ENCODE peak calls at places on chromosomes 1 and 21, in eight cellular contexts. X is epithelial cell of proximal tubule, V is pancreas, W is IMR-90, Z is left ventricle myocardium inferior, Y is breast epithelium, N is lung, S is cardiac muscle cell. J is an unnamed sample.

GRCh38 chr1:118204106-118204505 is 19.1 kb upstream of the SPAG17 start:
- DNase-seq in Y (no peak), W (no peak), N (no peak), X (no peak), S (no peak), V (no peak), Z (no peak), J (peak; percentile 31)

GRCh38 chr1:56617141-56617540 is 28.0 kb upstream of the PRKAA2 start:
- DNase-seq in X (no peak), Y (no peak), S (no peak), N (no peak), W (peak; percentile 79), V (no peak), Z (no peak), J (peak; percentile 22)

GRCh38 chr1:226674892-226675719 is 64.0 kb downstream of the ITPKB start:
- DNase-seq in V (peak; percentile 59), Y (no peak), N (peak; percentile 50), S (no peak), X (no peak), Z (peak; percentile 49), W (no peak), J (no peak)

GRCh38 chr1:216168481-216169005 is 254.7 kb downstream of the USH2A start:
- DNase-seq in X (no peak), Z (no peak), V (no peak), W (no peak), Y (no peak), S (no peak), N (no peak), J (no peak)

GRCh38 chr1:47690341-47691244 is 252.7 kb downstream of the FOXD2 start:
- DNase-seq in S (no peak), W (no peak), N (no peak), Y (no peak), V (no peak), X (no peak), Z (no peak), J (peak; percentile 12)

GRCh38 chr1:208101661-208102431 is 142.3 kb downstream of the PLXNA2 start:
- DNase-seq in W (peak; percentile 36), N (peak; percentile 48), Y (no peak), Z (no peak), V (peak; percentile 37), X (no peak), S (no peak), J (peak; percentile 37)

GRCh38 chr1:67647036-67647798 is 37.8 kb upstream of the GADD45A start:
- DNase-seq in N (no peak), S (peak; percentile 69), W (no peak), V (peak; percentile 33), Y (no peak), Z (no peak), X (no peak), J (peak; percentile 66)

GRCh38 chr1:21875621-21876063 is 61.5 kb downstream of the HSPG2 start:
- DNase-seq in S (no peak), N (no peak), V (no peak), W (no peak), Z (no peak), X (no peak), Y (no peak), J (no peak)

GRCh38 chr1:183029591-183030000 is 6.4 kb downstream of the LAMC1 start:
- DNase-seq in V (no peak), X (peak; percentile 85), S (no peak), Y (no peak), N (no peak), W (peak; percentile 77), Z (no peak), J (peak; percentile 87)

GRCh38 chr1:158506369-158506987 is 34.5 kb downstream of the OR10R2 start:
- DNase-seq in V (no peak), S (peak; percentile 55), X (no peak), N (no peak), W (peak; percentile 8), Y (no peak), Z (no peak), J (peak; percentile 10)

GRCh38 chr1:37892151-37893047 is 33.0 kb upstream of the MTF1 start:
- DNase-seq in X (no peak), N (no peak), Z (no peak), S (no peak), Y (no peak), W (peak; percentile 68), V (no peak), J (peak; percentile 63)

GRCh38 chr21:44926364-44927101 is 5.8 kb upstream of the ITGB2 start:
- DNase-seq in X (no peak), Y (no peak), V (no peak), W (peak; percentile 29), Z (peak; percentile 16), N (no peak), S (no peak), J (peak; percentile 72)

GRCh38 chr21:44929242-44929798 is 8.6 kb upstream of the ITGB2 start:
- DNase-seq in N (no peak), Z (no peak), V (no peak), S (no peak), W (no peak), Y (no peak), X (no peak), J (no peak)

GRCh38 chr21:44927259-44927586 is 6.5 kb upstream of the ITGB2 start:
- DNase-seq in V (no peak), Y (no peak), N (no peak), S (no peak), W (no peak), X (no peak), Z (no peak), J (no peak)

GRCh38 chr21:44929799-44930542 is 9.3 kb upstream of the ITGB2 start:
- DNase-seq in Y (no peak), X (no peak), N (no peak), S (no peak), Z (peak; percentile 6), W (no peak), V (no peak), J (no peak)

DNA sequence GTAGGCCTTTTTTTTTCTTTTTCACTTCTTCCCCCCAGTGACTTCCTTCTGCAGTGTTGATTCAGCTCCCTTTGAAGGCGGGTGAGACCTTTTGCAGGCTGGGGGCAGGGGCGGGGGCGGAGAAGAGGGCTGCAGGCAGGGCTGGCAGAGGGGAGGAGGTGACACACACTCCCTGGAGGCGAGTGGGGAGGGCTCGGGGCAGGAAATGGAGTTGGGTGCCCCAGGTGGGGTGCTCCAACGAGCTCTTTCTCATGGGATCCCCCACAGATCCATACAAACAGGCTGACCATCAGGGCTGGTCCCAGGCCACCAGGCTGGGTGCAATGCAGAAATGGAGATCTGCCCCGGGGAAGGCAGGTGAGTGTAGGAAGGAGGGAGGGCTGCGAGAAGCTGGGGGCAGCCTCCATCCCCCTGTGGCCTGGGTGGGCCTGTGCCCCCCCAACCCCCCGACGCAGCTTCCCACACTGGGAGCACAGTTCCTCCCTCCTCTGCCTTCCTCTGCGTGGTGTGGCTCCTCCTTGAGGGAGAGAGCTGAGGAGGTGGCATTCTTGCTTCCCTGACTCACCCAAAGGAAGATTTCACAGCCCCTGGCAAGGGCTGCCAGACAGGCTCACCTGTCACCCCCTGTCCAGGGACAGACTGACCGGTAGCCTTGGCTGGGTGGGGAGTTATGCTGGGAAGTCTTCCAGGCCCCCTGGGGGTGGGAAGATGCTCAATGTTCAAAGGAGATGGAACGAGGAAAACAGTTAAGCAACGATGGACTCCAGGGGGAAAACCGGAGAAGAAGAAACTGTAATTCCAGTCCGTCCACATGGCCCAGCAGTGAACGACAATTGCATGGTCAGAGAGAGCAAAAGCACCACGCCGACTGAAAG is 7.1 kb upstream of the ITGB2 start:
- DNase-seq in Z (peak; percentile 46), Y (no peak), S (no peak), W (peak; percentile 56), N (peak; percentile 60), X (peak; percentile 50), V (no peak), J (peak; percentile 69)
- TF ChIP-seq CTCF in Z (no peak), Y (no peak), S (peak; percentile 27), W (no peak), N (no peak), X (peak; percentile 30), V (no peak), J (peak; percentile 4)

DNA sequence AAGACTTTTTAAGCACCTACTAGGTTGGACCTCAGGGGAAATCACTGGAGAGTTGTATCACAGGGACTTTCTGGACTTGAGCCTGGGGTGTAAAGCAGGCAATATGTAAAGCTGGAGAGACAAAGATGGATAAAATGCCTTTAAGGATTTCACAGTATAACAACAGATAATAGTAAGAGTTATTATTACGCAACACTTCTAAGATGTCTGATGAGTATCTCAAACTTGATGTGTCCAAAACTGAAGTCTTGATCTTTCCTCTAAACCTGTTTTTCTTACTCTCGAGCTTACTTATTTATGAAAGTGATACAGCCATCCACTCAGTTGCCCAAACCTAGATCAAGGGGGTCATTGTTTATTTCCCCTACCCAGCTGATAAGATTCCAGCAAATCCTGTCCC is 2.1 kb upstream of the STRIP1 start:
- DNase-seq in S (no peak), N (no peak), X (no peak), W (no peak), V (no peak), Z (no peak), Y (no peak), J (no peak)
- H3K4me3 ChIP-seq in S (no peak overlapping the region), N (no peak overlapping the region), X (no peak overlapping the region), W (no peak overlapping the region), V (no peak overlapping the region), Z (no peak overlapping the region), Y (no peak overlapping the region), J (no peak overlapping the region)

GRCh38 chr1:53837924-53838653 is at the start of gene NDC1:
- DNase-seq in X (peak; percentile 72), V (peak; percentile 93), W (peak; percentile 96), N (peak; percentile 93), S (peak; percentile 95), Z (peak; percentile 90), Y (peak; percentile 75), J (peak; percentile 96)
- TF ChIP-seq CTCF in X (no peak), V (no peak), W (peak; percentile 18), N (no peak), S (peak; percentile 10), Z (peak; percentile 29), Y (peak; percentile 15), J (no peak)

GRCh38 chr21:31110430-31110829 is 72.2 kb upstream of the KRTAP19-8 start:
- DNase-seq in S (no peak), Y (no peak), N (no peak), Z (no peak), V (no peak), X (no peak), W (no peak), J (no peak)

GRCh38 chr21:31103571-31104265 is 65.4 kb upstream of the KRTAP19-8 start:
- DNase-seq in Y (no peak), S (no peak), N (no peak), V (no peak), W (no peak), Z (no peak), X (no peak), J (no peak)

GRCh38 chr21:31108969-31109368 is 70.7 kb upstream of the KRTAP19-8 start:
- DNase-seq in S (no peak), Y (no peak), W (peak; percentile 20), Z (no peak), X (no peak), N (no peak), V (no peak), J (peak; percentile 31)

GRCh38 chr21:31107871-31108270 is 69.6 kb upstream of the KRTAP19-8 start:
- DNase-seq in V (no peak), W (no peak), Y (no peak), N (no peak), X (no peak), S (no peak), Z (no peak), J (no peak)

GRCh38 chr21:31107151-31107785 is 69.0 kb upstream of the KRTAP19-8 start:
- DNase-seq in Y (no peak), W (peak; percentile 25), V (no peak), N (no peak), Z (no peak), S (no peak), X (no peak), J (no peak)
- H3K4me3 ChIP-seq in Y (no peak overlapping the region), W (no peak overlapping the region), V (no peak overlapping the region), N (no peak overlapping the region), Z (no peak overlapping the region), S (no peak overlapping the region), X (no peak overlapping the region), J (no peak overlapping the region)

J was measured in fibroblast of mammary gland.